ENCODE peak calls at places on chromosomes 16 and 17, in five cellular contexts. F is mesendoderm, O is H9, W is mesenchymal stem cell, H is IMR-90. L is an unnamed sample. For H3K4me1, the result is how much of the 10 kb centered on the place peaks cover.

GRCh38 chr17:7704601-7705268 is at the start of gene EFNB3:
- DNase-seq in F (peak), O (peak), W (peak), H (no peak), L (no peak)

GRCh38 chr17:65235284-65235683 is 98.1 kb downstream of the RGS9 start:
- DNase-seq in F (no peak), O (no peak), W (no peak), H (no peak), L (no peak)

GRCh38 chr17:61467416-61468262 is 15.4 kb downstream of the TBX4 start:
- DNase-seq in F (peak), O (peak), W (peak), H (peak), L (no peak)

GRCh38 chr16:58211245-58211644 is 13.3 kb upstream of the CSNK2A2 start:
- DNase-seq in F (peak), O (no peak), W (no peak), H (no peak), L (no peak)

GRCh38 chr16:69057400-69058378 is 47.8 kb upstream of the HAS3 start:
- DNase-seq in F (no peak), O (no peak), W (peak), H (peak), L (no peak)

GRCh38 chr16:82935781-82936180 is 309.0 kb downstream of the CDH13 start:
- DNase-seq in F (no peak), O (no peak), W (no peak), H (no peak), L (no peak)

GRCh38 chr16:12317856-12318591 is 341.5 kb downstream of the SNX29 start:
- DNase-seq in F (no peak), O (no peak), W (no peak), H (no peak), L (no peak)

GRCh38 chr17:20074489-20074888 is 65.3 kb downstream of the SPECC1 start:
- DNase-seq in F (no peak), O (no peak), W (no peak), H (no peak), L (no peak)

GRCh38 chr16:84593825-84594724 is 23.8 kb downstream of the COTL1 start:
- DNase-seq in F (no peak), O (peak), W (no peak), H (no peak), L (peak)

GRCh38 chr17:3907483-3908216 is 8.6 kb downstream of the P2RX1 start:
- DNase-seq in F (peak), O (peak), W (no peak), H (no peak), L (no peak)
- H3K4me1 ChIP-seq in F (under half), O (under half), W (under half), H (under half), L (under half)

GRCh38 chr17:76524598-76525512 is 12.7 kb downstream of the CYGB start:
- DNase-seq in F (no peak), O (no peak), W (peak), H (peak), L (no peak)
- H3K27ac ChIP-seq in F (no peak), O (no peak), W (no peak), H (peak), L (no peak)

GRCh38 chr17:38569701-38570512 is 35.8 kb downstream of the SRCIN1 start:
- DNase-seq in F (no peak), O (no peak), W (no peak), H (no peak), L (no peak)
- H4K8ac ChIP-seq in F (no peak), O (no peak), W (no peak), H (no peak), L (no peak)

GRCh38 chr17:46106966-46107644 is 86.1 kb downstream of the KANSL1 start:
- DNase-seq in F (peak), O (no peak), W (peak), H (no peak), L (no peak)
- H3K4me1 ChIP-seq in F (under half), O (under half), W (under half), H (under half), L (under half)

GRCh38 chr16:17215306-17215705 is 255.5 kb downstream of the XYLT1 start:
- DNase-seq in F (no peak), O (no peak), W (no peak), H (no peak), L (peak)
- H3K27ac ChIP-seq in F (no peak), O (no peak), W (no peak), H (no peak), L (no peak)

GRCh38 chr16:89999831-90000574 is 19.3 kb downstream of the DBNDD1 start:
- DNase-seq in F (no peak), O (no peak), W (no peak), H (no peak), L (no peak)
- H4K8ac ChIP-seq in F (no peak), O (no peak), W (no peak), H (no peak), L (no peak)

GRCh38 chr17:2691069-2691871 is 20.3 kb downstream of the CLUH start:
- DNase-seq in F (no peak), O (no peak), W (no peak), H (no peak), L (no peak)
- H3K4me1 ChIP-seq in F (under half), O (under half), W (under half), H (under half), L (under half)

L was measured in trophoblast cell.